ENCODE peak calls at places on chromosomes 3 and 15, in four cellular contexts. F is endothelial cell of umbilical vein, A is breast epithelium, J is stomach. B is an unnamed sample.

GRCh38 chr3:10281951-10282350 is 10.8 kb downstream of the GHRL start:
- DNase-seq in F (no peak), A (no peak), J (no peak), B (no peak)

GRCh38 chr3:184538600-184539431 is 22.8 kb upstream of the EPHB3 start:
- DNase-seq in F (no peak), A (no peak), J (no peak), B (no peak)

GRCh38 chr3:170117134-170117533 is 64.4 kb downstream of the PHC3 start:
- DNase-seq in F (peak; percentile 16), A (no peak), J (no peak), B (no peak)

GRCh38 chr3:188319569-188319968 is 165.6 kb downstream of the LPP start:
- DNase-seq in F (peak; percentile 38), A (no peak), J (no peak), B (no peak)

GRCh38 chr15:47652213-47652852 is 65.0 kb upstream of the SEMA6D start:
- DNase-seq in F (no peak), A (no peak), J (no peak), B (no peak)

GRCh38 chr3:107772016-107772415 is 249.3 kb downstream of the BBX start:
- DNase-seq in F (no peak), A (no peak), J (no peak), B (no peak)

GRCh38 chr15:29734917-29735572 is 87.2 kb downstream of the TJP1 start:
- DNase-seq in F (no peak), A (no peak), J (no peak), B (no peak)

GRCh38 chr3:99562138-99562537 is 76.3 kb upstream of the COL8A1 start:
- DNase-seq in F (peak; percentile 49), A (no peak), J (no peak), B (no peak)

GRCh38 chr3:187639912-187640822 is 30.0 kb downstream of the SST start:
- DNase-seq in F (no peak), A (no peak), J (peak; percentile 36), B (no peak)

GRCh38 chr15:39640665-39641064 is 59.8 kb downstream of the THBS1 start:
- DNase-seq in F (no peak), A (no peak), J (no peak), B (no peak)

GRCh38 chr15:51401872-51402517 is 60.5 kb downstream of the GLDN start:
- DNase-seq in F (peak; percentile 13), A (no peak), J (peak; percentile 36), B (no peak)

GRCh38 chr3:128357538-128357937 is 109.2 kb downstream of the DNAJB8 start:
- DNase-seq in F (no peak), A (no peak), J (no peak), B (no peak)

GRCh38 chr15:81749667-81750360 is 296.0 kb downstream of the MEX3B start:
- DNase-seq in F (no peak), A (no peak), J (no peak), B (peak; percentile 50)

GRCh38 chr15:32887090-32887489 is 169.3 kb downstream of the GREM1 start:
- DNase-seq in F (no peak), A (no peak), J (no peak), B (no peak)

GRCh38 chr3:157251685-157252084 is 91.7 kb upstream of the CCNL1 start:
- DNase-seq in F (no peak), A (no peak), J (no peak), B (no peak)

GRCh38 chr3:157248590-157249425 is 88.9 kb upstream of the CCNL1 start:
- DNase-seq in F (peak; percentile 94), A (no peak), J (no peak), B (no peak)

GRCh38 chr3:157242836-157243235 is 82.9 kb upstream of the CCNL1 start:
- DNase-seq in F (no peak), A (no peak), J (no peak), B (no peak)

GRCh38 chr3:157247391-157247790 is 87.4 kb upstream of the CCNL1 start:
- DNase-seq in F (peak; percentile 54), A (no peak), J (no peak), B (no peak)
- TF ChIP-seq POLR2AphosphoS5 in F (no peak), A (no peak), J (no peak), B (no peak)

GRCh38 chr3:153706706-153707105 is 414.5 kb upstream of the ARHGEF26 start:
- DNase-seq in F (no peak), A (no peak), J (no peak), B (no peak)

DNA sequence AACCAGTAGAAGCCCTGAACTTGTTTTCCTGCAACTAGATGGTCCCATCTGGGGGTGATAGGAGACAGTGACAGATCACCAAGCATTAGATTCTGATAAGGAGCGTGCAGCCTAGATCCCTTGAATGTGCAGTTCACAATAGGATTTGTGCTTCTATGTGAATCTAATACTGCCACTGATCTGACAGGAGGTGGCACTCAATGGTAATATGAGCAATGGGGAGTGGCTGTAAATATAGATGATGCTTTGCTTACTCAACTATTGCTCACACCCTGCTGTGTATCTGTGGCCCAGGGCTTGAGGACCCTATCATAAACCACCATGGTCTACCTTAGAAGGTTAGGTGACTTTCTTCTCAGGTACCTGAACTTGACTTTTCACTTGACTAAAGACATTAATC is 417.1 kb upstream of the ARHGEF26 start:
- DNase-seq in F (no peak), A (no peak), J (no peak), B (no peak)
- TF ChIP-seq POLR2AphosphoS5 in F (no peak), A (no peak), J (no peak), B (no peak)

GRCh38 chr3:23004971-23005370 is 198.2 kb upstream of the UBE2E2 start:
- DNase-seq in F (no peak), A (no peak), J (no peak), B (no peak)

DNA sequence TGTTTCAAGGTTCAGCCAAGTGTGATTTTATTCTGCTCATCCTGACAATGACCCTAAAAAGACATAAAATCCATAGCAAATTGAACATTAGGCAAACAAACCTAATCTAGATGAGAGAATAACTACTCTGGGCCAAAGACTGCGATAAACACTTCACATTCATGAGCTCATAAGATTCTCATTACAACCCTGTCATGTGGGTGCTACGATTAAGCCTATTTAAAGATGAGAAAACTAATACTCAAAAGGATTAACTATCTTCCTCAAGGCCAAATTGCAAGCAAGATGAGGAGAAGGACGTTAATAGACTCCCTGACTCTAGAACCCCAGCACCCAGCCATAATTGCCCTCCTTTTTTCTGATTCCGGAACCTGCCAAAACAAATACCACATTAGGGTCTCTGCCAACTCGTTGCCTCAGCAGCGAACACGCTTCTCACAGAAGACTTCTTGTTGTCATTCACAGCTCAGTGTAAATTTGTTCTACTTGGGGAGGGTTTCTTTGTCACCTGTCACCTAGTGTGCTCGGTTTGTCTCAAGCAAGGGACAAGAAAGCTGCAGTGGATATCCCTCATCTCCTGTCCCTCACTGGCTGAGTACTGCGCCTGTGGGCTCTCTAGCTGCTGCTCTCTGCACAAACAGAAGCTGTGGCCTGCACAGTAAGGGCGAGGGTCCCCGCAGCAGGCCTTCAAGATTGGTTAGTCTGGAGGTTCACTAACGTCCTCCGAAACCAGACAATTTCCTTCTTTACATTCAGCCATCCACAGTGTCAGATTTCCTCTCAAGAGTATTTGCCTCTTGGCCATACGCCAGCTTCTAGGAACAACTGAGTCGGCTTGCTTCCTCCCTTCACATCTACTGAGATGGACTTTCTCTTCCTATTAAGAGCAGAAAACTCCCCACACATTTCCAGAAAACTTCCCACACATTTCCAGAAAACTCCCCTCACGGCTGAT is 200.0 kb upstream of the UBE2E2 start:
- DNase-seq in F (peak; percentile 31), A (no peak), J (peak; percentile 52), B (no peak)
- TF ChIP-seq POLR2AphosphoS5 in F (no peak), A (no peak), J (no peak), B (no peak)

GRCh38 chr15:71547066-71547465 is 263.3 kb upstream of the NR2E3 start:
- DNase-seq in F (no peak), A (no peak), J (peak; percentile 47), B (no peak)
- TF ChIP-seq POLR2AphosphoS5 in F (no peak), A (no peak), J (no peak), B (no peak)

DNA sequence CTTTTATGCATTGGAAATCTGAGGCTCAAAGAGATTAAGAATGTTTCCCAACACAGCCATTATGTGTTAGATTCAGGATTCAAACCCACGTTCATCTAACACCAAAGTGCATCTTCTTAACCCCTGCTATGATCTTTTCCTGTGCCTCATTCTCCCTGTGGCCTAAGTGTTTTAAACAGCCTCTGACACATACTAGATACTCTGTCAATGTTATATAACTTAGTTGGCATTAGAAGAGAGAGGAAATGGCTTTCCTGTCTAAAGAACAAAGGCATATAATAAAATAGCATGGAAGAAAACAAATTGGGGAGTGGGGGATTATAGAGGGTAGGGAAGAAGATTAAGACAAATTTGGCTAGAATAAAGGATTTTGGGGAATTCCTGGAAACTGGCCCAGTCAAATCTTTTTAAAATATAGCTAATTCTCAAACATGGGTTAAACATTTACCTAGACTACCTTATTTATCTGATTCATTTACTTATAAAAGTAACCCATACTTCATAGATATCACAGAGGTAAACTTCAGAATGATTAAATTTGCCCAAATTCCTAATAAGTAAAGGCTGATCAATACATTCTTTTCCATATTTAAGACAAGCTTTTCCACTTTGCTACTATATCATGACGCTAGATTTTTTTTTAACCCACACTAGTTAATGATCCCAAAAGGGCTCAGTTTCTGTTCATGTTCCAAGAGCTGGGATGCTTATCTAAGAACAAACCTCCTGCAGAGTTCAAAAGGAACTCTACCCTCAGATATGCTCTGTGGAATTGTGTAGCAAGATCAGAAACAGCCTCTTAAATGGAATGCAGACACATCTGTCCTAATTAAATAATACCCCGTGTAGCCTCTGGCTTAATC is 122.9 kb upstream of the PTPRG start:
- DNase-seq in F (no peak), A (no peak), J (no peak), B (no peak)
- TF ChIP-seq POLR2AphosphoS5 in F (no peak), A (no peak), J (no peak), B (no peak)

DNA sequence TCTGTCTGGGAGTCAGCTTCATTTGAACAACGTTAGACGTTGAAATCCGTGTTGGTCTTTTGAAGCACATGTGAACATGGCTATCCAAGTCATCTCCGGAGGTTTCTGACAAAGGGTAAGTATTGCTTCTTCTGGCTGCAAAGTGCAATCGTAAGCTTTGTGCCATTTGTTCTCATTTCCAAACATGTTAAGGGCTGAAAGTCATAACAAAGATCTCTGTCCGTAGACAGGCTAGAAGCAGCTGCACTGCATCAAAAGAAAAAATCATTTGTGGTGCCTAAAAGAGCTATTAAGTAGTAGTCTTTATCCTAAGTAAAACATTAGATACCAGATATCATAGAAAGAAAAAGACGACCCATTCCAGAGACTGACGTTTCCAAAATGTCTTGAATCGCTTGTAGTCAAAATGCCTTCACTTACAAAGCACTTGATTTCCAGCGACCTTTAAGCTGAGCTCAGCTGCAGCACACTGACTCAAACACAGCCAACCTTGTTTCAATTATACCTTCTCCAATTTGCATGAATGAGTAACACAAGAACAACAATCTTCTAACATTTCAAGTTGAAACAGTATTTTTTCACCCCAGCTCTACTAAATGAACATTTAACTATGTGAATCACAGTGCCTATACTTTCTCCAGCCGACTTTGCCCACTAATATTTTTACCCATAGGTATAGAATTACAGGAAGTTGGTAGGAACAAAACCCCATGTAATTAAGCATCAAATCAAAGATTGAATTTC is 76.6 kb downstream of the NEDD4 start:
- DNase-seq in F (no peak), A (no peak), J (no peak), B (no peak)
- TF ChIP-seq POLR2AphosphoS5 in F (no peak), A (no peak), J (no peak), B (no peak)

GRCh38 chr3:140711043-140711718 is 33.3 kb downstream of the TRIM42 start:
- DNase-seq in F (no peak), A (no peak), J (no peak), B (no peak)

GRCh38 chr3:140712301-140712700 is 34.4 kb downstream of the TRIM42 start:
- DNase-seq in F (no peak), A (no peak), J (no peak), B (no peak)

GRCh38 chr3:140717915-140718314 is 40.1 kb downstream of the TRIM42 start:
- DNase-seq in F (no peak), A (no peak), J (no peak), B (no peak)

GRCh38 chr3:140711719-140712086 is 33.8 kb downstream of the TRIM42 start:
- DNase-seq in F (no peak), A (no peak), J (no peak), B (no peak)

GRCh38 chr3:140715035-140715434 is 37.2 kb downstream of the TRIM42 start:
- DNase-seq in F (no peak), A (no peak), J (no peak), B (no peak)
- TF ChIP-seq POLR2AphosphoS5 in F (no peak), A (no peak), J (no peak), B (no peak)